ENCODE peak calls at places on chromosome 4, in nine cellular contexts. I, D, L, P, Z, U, S, W and O are unnamed samples.

GRCh38 chr4:3371581-3372001 is 70.2 kb upstream of the HGFAC start:
- DNase-seq in I (no peak), D (no peak), L (no peak), P (no peak), Z (no peak), U (no peak), S (no peak), W (no peak), O (no peak)

GRCh38 chr4:68498413-68499007 is 51.2 kb downstream of the TMPRSS11E start:
- DNase-seq in I (peak), D (peak), L (peak), P (peak), Z (peak), U (no peak), S (peak), W (peak), O (no peak)

GRCh38 chr4:181150173-181150572 is 1093.0 kb upstream of the TENM3 start:
- DNase-seq in I (peak), D (no peak), L (peak), P (no peak), Z (no peak), U (no peak), S (no peak), W (no peak), O (no peak)

GRCh38 chr4:183178201-183178600 is 79.1 kb downstream of the WWC2 start:
- DNase-seq in I (no peak), D (no peak), L (no peak), P (no peak), Z (no peak), U (no peak), S (no peak), W (no peak), O (no peak)

GRCh38 chr4:184787766-184788503 is 37.8 kb downstream of the ACSL1 start:
- DNase-seq in I (no peak), D (no peak), L (no peak), P (no peak), Z (no peak), U (no peak), S (no peak), W (no peak), O (no peak)

GRCh38 chr4:15161439-15161838 is 159.2 kb downstream of the CPEB2 start:
- DNase-seq in I (no peak), D (no peak), L (no peak), P (no peak), Z (no peak), U (no peak), S (no peak), W (no peak), O (no peak)

GRCh38 chr4:81528200-81528599 is 56.5 kb upstream of the RASGEF1B start:
- DNase-seq in I (no peak), D (no peak), L (no peak), P (no peak), Z (no peak), U (no peak), S (no peak), W (no peak), O (no peak)

GRCh38 chr4:168723569-168723968 is 226.7 kb downstream of the PALLD start:
- DNase-seq in I (no peak), D (no peak), L (no peak), P (no peak), Z (no peak), U (no peak), S (no peak), W (no peak), O (no peak)

GRCh38 chr4:27930976-27931375 is 1070.3 kb downstream of the STIM2 start:
- DNase-seq in I (no peak), D (no peak), L (no peak), P (no peak), Z (no peak), U (no peak), S (no peak), W (no peak), O (no peak)

GRCh38 chr4:35730414-35730813 is 513.9 kb downstream of the ARAP2 start:
- DNase-seq in I (no peak), D (no peak), L (no peak), P (no peak), Z (no peak), U (no peak), S (no peak), W (no peak), O (no peak)

GRCh38 chr4:112881842-112882241 is 167.6 kb upstream of the ANK2 start:
- DNase-seq in I (no peak), D (no peak), L (no peak), P (no peak), Z (no peak), U (no peak), S (no peak), W (no peak), O (no peak)

GRCh38 chr4:4504783-4505182 is 37.1 kb downstream of the STX18 start:
- DNase-seq in I (no peak), D (no peak), L (no peak), P (no peak), Z (no peak), U (no peak), S (no peak), W (no peak), O (no peak)

GRCh38 chr4:150176559-150176958 is 98.3 kb downstream of the DCLK2 start:
- DNase-seq in I (peak), D (no peak), L (no peak), P (no peak), Z (peak), U (no peak), S (no peak), W (no peak), O (no peak)

GRCh38 chr4:25792200-25792791 is 70.5 kb downstream of the SEL1L3 start:
- DNase-seq in I (no peak), D (no peak), L (peak), P (no peak), Z (no peak), U (no peak), S (no peak), W (peak), O (no peak)

GRCh38 chr4:89109841-89110540 is 1.3 kb upstream of the TIGD2 start:
- DNase-seq in I (no peak), D (no peak), L (no peak), P (peak), Z (no peak), U (no peak), S (no peak), W (no peak), O (no peak)

GRCh38 chr4:152620915-152621314 is 58.9 kb downstream of the TMEM154 start:
- DNase-seq in I (no peak), D (no peak), L (no peak), P (no peak), Z (no peak), U (no peak), S (no peak), W (no peak), O (no peak)

GRCh38 chr4:17066972-17067371 is 168.5 kb upstream of the LDB2 start:
- DNase-seq in I (no peak), D (no peak), L (no peak), P (no peak), Z (peak), U (no peak), S (no peak), W (no peak), O (no peak)

GRCh38 chr4:157226035-157226434 is 5.5 kb downstream of the GRIA2 start:
- DNase-seq in I (no peak), D (no peak), L (peak), P (no peak), Z (no peak), U (no peak), S (no peak), W (no peak), O (no peak)

GRCh38 chr4:22969314-22969896 is 276.7 kb downstream of the GBA3 start:
- DNase-seq in I (no peak), D (no peak), L (no peak), P (no peak), Z (peak), U (no peak), S (no peak), W (no peak), O (no peak)

GRCh38 chr4:124018383-124019317 is 622.1 kb downstream of the SPRY1 start:
- DNase-seq in I (no peak), D (no peak), L (no peak), P (no peak), Z (peak), U (no peak), S (no peak), W (no peak), O (no peak)

GRCh38 chr4:54255881-54256280 is 26.8 kb downstream of the PDGFRA start:
- DNase-seq in I (no peak), D (no peak), L (no peak), P (no peak), Z (no peak), U (no peak), S (no peak), W (no peak), O (no peak)

GRCh38 chr4:1199556-1200331 is 27.4 kb upstream of the SPON2 start:
- DNase-seq in I (no peak), D (peak), L (no peak), P (no peak), Z (no peak), U (peak), S (no peak), W (no peak), O (peak)

GRCh38 chr4:39472396-39472795 is 13.5 kb downstream of the LIAS start:
- DNase-seq in I (no peak), D (no peak), L (no peak), P (no peak), Z (no peak), U (no peak), S (no peak), W (no peak), O (no peak)

GRCh38 chr4:103773691-103774231 is 54.0 kb upstream of the TACR3 start:
- DNase-seq in I (no peak), D (no peak), L (no peak), P (no peak), Z (no peak), U (no peak), S (no peak), W (no peak), O (no peak)

GRCh38 chr4:96691496-96691895 is 851.6 kb downstream of the PDHA2 start:
- DNase-seq in I (no peak), D (no peak), L (peak), P (no peak), Z (no peak), U (no peak), S (no peak), W (no peak), O (no peak)